ENCODE peak calls at places on chromosomes 12 and 14, in ten cellular contexts. N is GM04504; G is GM20000; U is T-helper 9 cell; H is left cardiac atrium; V is bronchial epithelial cell; K is keratinocyte; P is LoVo; Q is stimulated activated CD8-positive, alpha-beta memory T cell treated with anti-CD3 and anti-CD28 coated beads, Interleukin-15, amount 100 ng/mL, for 48 hours; E is activated T-cell treated with anti-CD3 and anti-CD28 coated beads, Interleukin-2, amount 50 U/mL, for 4 hours. M is an unnamed sample.

GRCh38 chr14:84375235-84375634 is 1154.7 kb upstream of the FLRT2 start:
- DNase-seq in N (no peak), Q (no peak), G (no peak), U (no peak), K (no peak), V (no peak), H (no peak), E (no peak), P (no peak), M (no peak)

GRCh38 chr12:19002192-19002591 is 127.3 kb upstream of the PLEKHA5 start:
- DNase-seq in N (no peak), P (no peak), V (peak), E (no peak), Q (no peak), H (no peak), U (no peak), K (no peak), G (no peak), M (no peak)

GRCh38 chr12:45235087-45236025 is 19.5 kb downstream of the ANO6 start:
- DNase-seq in V (peak), H (no peak), E (no peak), U (no peak), K (peak), P (peak), Q (no peak), G (no peak), N (no peak), M (no peak)

GRCh38 chr12:105214670-105215375 is 21.2 kb downstream of the APPL2 start:
- DNase-seq in P (peak), Q (no peak), H (no peak), G (no peak), E (no peak), U (no peak), K (no peak), V (peak), N (no peak), M (no peak)

GRCh38 chr12:79934309-79935020 is 432 bp downstream of the PPP1R12A start:
- DNase-seq in K (no peak), H (no peak), N (peak), V (peak), U (peak), E (peak), P (peak), G (peak), Q (peak), M (peak)

GRCh38 chr12:126483145-126484068 is 1418.2 kb downstream of the AACS start:
- DNase-seq in P (peak), E (no peak), G (no peak), V (peak), H (no peak), K (no peak), U (no peak), N (no peak), Q (no peak), M (no peak)

GRCh38 chr12:54581412-54581811 is 7.0 kb downstream of the PPP1R1A start:
- DNase-seq in U (no peak), N (no peak), G (no peak), P (no peak), Q (no peak), H (no peak), V (no peak), E (no peak), K (no peak), M (no peak)

GRCh38 chr14:69501362-69501964 is 16.9 kb downstream of the PLEKHD1 start:
- DNase-seq in E (no peak), K (no peak), N (no peak), G (no peak), H (peak), Q (no peak), V (no peak), P (no peak), U (no peak), M (no peak)

GRCh38 chr12:122537021-122537420 is 10.0 kb downstream of the KNTC1 start:
- DNase-seq in V (no peak), N (no peak), E (no peak), U (no peak), H (no peak), P (no peak), Q (no peak), G (no peak), K (no peak), M (no peak)

GRCh38 chr12:64997858-64998257 is 123.2 kb downstream of the WIF1 start:
- DNase-seq in P (no peak), H (no peak), V (no peak), K (no peak), N (no peak), U (no peak), Q (no peak), E (no peak), G (no peak), M (no peak)

GRCh38 chr14:93736378-93737014 is 51.8 kb downstream of the PRIMA1 start:
- DNase-seq in V (no peak), E (no peak), Q (no peak), G (no peak), K (no peak), H (no peak), U (no peak), N (no peak), P (no peak), M (no peak)

GRCh38 chr14:102356280-102356679 is 6.4 kb downstream of the CINP start:
- DNase-seq in E (no peak), P (no peak), Q (no peak), H (no peak), N (no peak), K (no peak), G (no peak), V (peak), U (no peak), M (no peak)

GRCh38 chr14:80136358-80136757 is 74.9 kb downstream of the DIO2 start:
- DNase-seq in V (peak), H (no peak), P (no peak), N (no peak), K (peak), U (peak), Q (no peak), E (no peak), G (no peak), M (no peak)

GRCh38 chr14:35747379-35747778 is 61.7 kb downstream of the RALGAPA1 start:
- DNase-seq in V (no peak), G (no peak), U (no peak), Q (no peak), N (no peak), E (no peak), K (no peak), P (no peak), H (no peak), M (no peak)

GRCh38 chr12:98847242-98847641 is 202.2 kb downstream of the APAF1 start:
- DNase-seq in N (no peak), V (no peak), Q (no peak), H (no peak), P (no peak), U (no peak), G (no peak), K (no peak), E (no peak), M (no peak)

GRCh38 chr14:81450100-81450531 is 50.0 kb upstream of the STON2 start:
- DNase-seq in U (no peak), H (peak), E (no peak), Q (no peak), G (no peak), N (no peak), V (no peak), K (no peak), P (no peak), M (peak)

GRCh38 chr14:27605298-27605697 is 1007.5 kb upstream of the NOVA1 start:
- DNase-seq in V (no peak), Q (no peak), E (no peak), G (no peak), P (no peak), U (no peak), H (no peak), K (no peak), N (no peak), M (no peak)

GRCh38 chr12:105485321-105485910 is 154.9 kb downstream of the C12orf75 start:
- DNase-seq in P (peak), N (no peak), K (no peak), V (peak), E (no peak), G (no peak), Q (no peak), U (no peak), H (peak), M (no peak)

GRCh38 chr12:123078114-123078465 is 72.8 kb downstream of the PITPNM2 start:
- DNase-seq in E (no peak), V (no peak), H (no peak), P (no peak), N (no peak), U (no peak), K (no peak), Q (no peak), G (no peak), M (peak)

GRCh38 chr12:14611640-14612203 is 44.0 kb upstream of the PLBD1 start:
- DNase-seq in H (no peak), P (peak), G (no peak), K (no peak), N (no peak), V (no peak), U (no peak), E (no peak), Q (no peak), M (no peak)

GRCh38 chr14:72847721-72848120 is 46.2 kb downstream of the DPF3 start:
- DNase-seq in E (no peak), H (no peak), P (no peak), N (no peak), U (no peak), K (no peak), Q (no peak), G (no peak), V (peak), M (no peak)

GRCh38 chr14:102922490-102923200 is at the start of gene AMN:
- DNase-seq in N (no peak), G (no peak), Q (no peak), V (no peak), E (no peak), K (no peak), P (peak), H (no peak), U (no peak), M (no peak)

GRCh38 chr14:95025941-95026340 is 131.4 kb downstream of the DICER1 start:
- DNase-seq in K (no peak), P (no peak), E (no peak), G (no peak), V (no peak), H (no peak), Q (no peak), N (no peak), U (no peak), M (no peak)

GRCh38 chr12:93823616-93824410 is 146.6 kb downstream of the CRADD start:
- DNase-seq in P (no peak), E (no peak), Q (no peak), N (no peak), G (no peak), V (no peak), K (no peak), H (no peak), U (no peak), M (no peak)

GRCh38 chr12:2783936-2784600 is 10.7 kb upstream of the FKBP4 start:
- DNase-seq in V (peak), K (no peak), P (peak), U (peak), G (peak), H (peak), E (peak), Q (no peak), N (no peak), M (peak)

GRCh38 chr12:120965534-120966091 is 12.7 kb upstream of the HNF1A start:
- DNase-seq in K (no peak), E (no peak), V (no peak), P (no peak), H (no peak), Q (no peak), N (no peak), G (no peak), U (no peak), M (no peak)

GRCh38 chr14:77459072-77459723 is 1.3 kb downstream of the AHSA1 start:
- DNase-seq in E (peak), U (peak), Q (peak), H (peak), P (peak), N (peak), K (peak), V (peak), G (peak), M (peak)

GRCh38 chr12:57782608-57783465 is at the start of gene TSFM:
- DNase-seq in P (peak), G (peak), Q (peak), U (peak), H (peak), N (peak), V (peak), E (peak), K (no peak), M (peak)

GRCh38 chr12:56987551-56988053 is 18.7 kb downstream of the ZBTB39 start:
- DNase-seq in E (peak), Q (no peak), P (peak), K (peak), U (peak), G (peak), N (peak), H (peak), V (peak), M (peak)

GRCh38 chr12:127515941-127516340 is 751.0 kb upstream of the TMEM132C start:
- DNase-seq in V (no peak), G (no peak), U (no peak), Q (no peak), K (no peak), N (peak), E (no peak), P (no peak), H (no peak), M (no peak)

GRCh38 chr12:105843989-105844768 is 294.6 kb downstream of the NUAK1 start:
- DNase-seq in H (no peak), P (no peak), N (peak), Q (no peak), K (no peak), G (no peak), E (no peak), U (no peak), V (no peak), M (no peak)

GRCh38 chr14:100539766-100540140 is 47.5 kb downstream of the BEGAIN start:
- DNase-seq in E (no peak), N (no peak), Q (no peak), V (no peak), H (peak), U (no peak), P (no peak), G (no peak), K (no peak), M (peak)

GRCh38 chr14:59337151-59337611 is 128.0 kb downstream of the GPR135 start:
- DNase-seq in H (peak), E (no peak), G (no peak), U (no peak), N (peak), P (no peak), Q (no peak), V (no peak), K (no peak), M (no peak)

GRCh38 chr14:92520102-92520651 is 6.6 kb downstream of the RIN3 start:
- DNase-seq in N (no peak), U (no peak), H (no peak), G (no peak), K (no peak), P (no peak), E (no peak), V (no peak), Q (no peak), M (no peak)

GRCh38 chr14:54676822-54677708 is 110.1 kb downstream of the SAMD4A start:
- DNase-seq in G (no peak), N (peak), U (no peak), Q (no peak), V (peak), E (no peak), P (peak), K (no peak), H (no peak), M (no peak)

GRCh38 chr12:57754411-57755193 is at the start of gene MARCHF9:
- DNase-seq in Q (peak), H (peak), K (no peak), E (peak), P (peak), G (peak), V (peak), U (peak), N (no peak), M (peak)

GRCh38 chr12:12474471-12474928 is 88.2 kb downstream of the DUSP16 start:
- DNase-seq in N (no peak), V (no peak), E (peak), H (no peak), K (no peak), P (no peak), U (no peak), G (peak), Q (peak), M (no peak)

GRCh38 chr12:18165889-18166288 is 75.9 kb upstream of the RERGL start:
- DNase-seq in E (no peak), Q (no peak), G (no peak), N (no peak), K (no peak), H (no peak), U (no peak), V (no peak), P (no peak), M (no peak)

GRCh38 chr12:10562306-10562933 is 51.0 kb downstream of the MAGOHB start:
- DNase-seq in Q (no peak), E (no peak), P (peak), U (no peak), V (peak), N (peak), H (no peak), K (no peak), G (peak), M (no peak)

M was measured in glutamatergic neuron.